ENCODE peak calls at places on chromosomes 4 and X, in seven cellular contexts. X is naive thymus-derived CD4-positive, alpha-beta T cell; I is memory B cell; F is GM13977; J is GM10248; D is mucosa of gallbladder; L is NCI-H2171 treated with DMSO at 0.1 percent for 48 hours. G is an unnamed sample.
A peak's percentile ranks its signal among the peaks of the same experiment; 100 is the strongest.

GRCh38 chrX:78383594-78383993 is 56.2 kb upstream of the CYSLTR1 start:
- DNase-seq in L (no peak), J (no peak), F (no peak), I (no peak), D (no peak), X (no peak), G (no peak)

GRCh38 chrX:144722307-144722706 is 525.0 kb upstream of the SPANXN1 start:
- DNase-seq in X (no peak), I (no peak), L (no peak), F (no peak), J (no peak), D (no peak), G (no peak)

GRCh38 chr4:71872221-71872620 is 88.3 kb upstream of the GC start:
- DNase-seq in X (no peak), I (no peak), J (no peak), L (no peak), F (no peak), D (no peak), G (no peak)

GRCh38 chrX:21383546-21383945 is 9.3 kb downstream of the CNKSR2 start:
- DNase-seq in X (no peak), L (no peak), I (no peak), J (no peak), F (no peak), D (no peak), G (no peak)

GRCh38 chr4:42750091-42750490 is 93.2 kb upstream of the ATP8A1 start:
- DNase-seq in J (no peak), D (no peak), L (peak; percentile 27), F (no peak), X (peak; percentile 59), I (no peak), G (peak; percentile 38)

GRCh38 chr4:78683352-78683751 is 92.8 kb upstream of the BMP2K start:
- DNase-seq in J (no peak), L (no peak), X (no peak), I (no peak), D (no peak), F (no peak), G (no peak)

GRCh38 chr4:112431158-112431557 is 84.8 kb downstream of the NEUROG2 start:
- DNase-seq in D (no peak), I (no peak), J (no peak), L (no peak), F (no peak), X (no peak), G (no peak)

GRCh38 chrX:19855700-19856381 is 31.6 kb downstream of the SH3KBP1 start:
- DNase-seq in J (no peak), I (no peak), F (no peak), L (no peak), D (no peak), X (no peak), G (no peak)

GRCh38 chr4:184384056-184384809 is 90.1 kb downstream of the IRF2 start:
- DNase-seq in X (no peak), I (peak; percentile 20), D (peak; percentile 77), F (peak; percentile 33), L (no peak), J (peak; percentile 46), G (peak; percentile 68)

GRCh38 chrX:69386681-69387080 is 117.4 kb upstream of the NALF2 start:
- DNase-seq in F (no peak), L (no peak), J (no peak), I (no peak), D (no peak), X (no peak), G (no peak)

GRCh38 chrX:54641530-54641929 is 111.5 kb downstream of the GNL3L start:
- DNase-seq in X (no peak), J (no peak), L (no peak), I (no peak), D (no peak), F (no peak), G (no peak)

GRCh38 chrX:137969191-137969590 is 403.3 kb downstream of the ZIC3 start:
- DNase-seq in J (no peak), L (no peak), D (no peak), I (no peak), F (no peak), X (no peak), G (no peak)

GRCh38 chrX:125205084-125205917 is 114.4 kb upstream of the TEX13C start:
- DNase-seq in D (peak; percentile 51), L (no peak), I (no peak), X (no peak), F (peak; percentile 12), J (peak; percentile 10), G (no peak)

GRCh38 chrX:151870603-151871002 is 42.1 kb upstream of the MAGEA4 start:
- DNase-seq in J (no peak), I (no peak), X (no peak), D (no peak), L (no peak), F (no peak), G (no peak)

GRCh38 chrX:11472879-11473278 is 179.7 kb downstream of the AMELX start:
- DNase-seq in L (no peak), D (no peak), I (no peak), X (no peak), J (no peak), F (no peak), G (no peak)